ENCODE peak calls at places on chromosomes 16 and 17, in four cellular contexts. S is HL-60, N is K562, F is GM12878. Y is an unnamed sample.
A peak's percentile ranks its signal among the peaks of the same experiment; 100 is the strongest.

GRCh38 chr17:43698678-43699437 is 37.1 kb upstream of the MEOX1 start:
- DNase-seq in F (no peak), N (no peak), S (no peak), Y (no peak)

GRCh38 chr16:1631931-1632637 is 19.9 kb downstream of the CRAMP1 start:
- DNase-seq in S (no peak), F (no peak), N (no peak), Y (no peak)

GRCh38 chr17:13587487-13588338 is 14.0 kb downstream of the HS3ST3A1 start:
- DNase-seq in F (no peak), N (no peak), S (no peak), Y (no peak)

GRCh38 chr16:81466351-81466960 is 21.8 kb downstream of the CMIP start:
- DNase-seq in N (no peak), F (no peak), S (no peak), Y (no peak)

GRCh38 chr17:4204190-4204589 is 59.6 kb downstream of the ANKFY1 start:
- DNase-seq in N (no peak), F (no peak), S (no peak), Y (no peak)

GRCh38 chr17:38903404-38903803 is 22.0 kb upstream of the LASP1NB start:
- DNase-seq in N (no peak), F (no peak), S (no peak), Y (no peak)

GRCh38 chr17:37488607-37489196 is 989 bp upstream of the DUSP14 start:
- DNase-seq in F (no peak), N (peak; percentile 49), S (peak; percentile 51), Y (peak; percentile 24)

GRCh38 chr17:43438626-43439529 is 40.1 kb downstream of the ARL4D start:
- DNase-seq in S (no peak), N (no peak), F (no peak), Y (no peak)

GRCh38 chr16:27847030-27847550 is 216.4 kb downstream of the GSG1L start:
- DNase-seq in F (no peak), N (no peak), S (no peak), Y (no peak)

GRCh38 chr17:59487161-59487873 is 78.1 kb upstream of the DHX40 start:
- DNase-seq in S (no peak), N (no peak), F (no peak), Y (no peak)

GRCh38 chr16:27083861-27084261 is 17.1 kb downstream of the C16orf82 start:
- DNase-seq in N (peak; percentile 87), F (no peak), S (no peak), Y (no peak)

GRCh38 chr17:43907425-43907981 is at the start of gene MPP2:
- DNase-seq in F (no peak), N (peak; percentile 77), S (peak; percentile 24), Y (peak; percentile 61)

GRCh38 chr17:50348522-50349240 is 2.8 kb downstream of the XYLT2 start:
- DNase-seq in F (no peak), N (no peak), S (no peak), Y (no peak)

GRCh38 chr16:55059146-55059545 is 128.5 kb downstream of the IRX5 start:
- DNase-seq in S (no peak), F (no peak), N (no peak), Y (no peak)

GRCh38 chr17:46178550-46179198 is 14.6 kb downstream of the KANSL1 start:
- DNase-seq in S (peak; percentile 92), F (no peak), N (no peak), Y (no peak)

GRCh38 chr16:80147021-80147680 is 393.6 kb upstream of the DYNLRB2 start:
- DNase-seq in F (no peak), N (no peak), S (no peak), Y (no peak)

GRCh38 chr17:1764274-1764673 is 2.4 kb downstream of the SERPINF1 start:
- DNase-seq in F (no peak), S (no peak), N (no peak), Y (no peak)

GRCh38 chr17:2892305-2892971 is 96.2 kb downstream of the RAP1GAP2 start:
- DNase-seq in F (no peak), N (no peak), S (no peak), Y (no peak)

GRCh38 chr16:69833791-69834282 is 71.7 kb downstream of the WWP2 start:
- DNase-seq in F (no peak), S (no peak), N (no peak), Y (no peak)

GRCh38 chr17:9725575-9725974 is 65.8 kb downstream of the DHRS7C start:
- DNase-seq in N (no peak), S (no peak), F (no peak), Y (no peak)

GRCh38 chr17:38430316-38430715 is 2.1 kb downstream of the ARHGAP23 start:
- DNase-seq in S (no peak), F (no peak), N (no peak), Y (no peak)

GRCh38 chr16:49350265-49351103 is 23.1 kb upstream of the C16orf78 start:
- DNase-seq in S (no peak), F (no peak), N (peak; percentile 77), Y (peak; percentile 67)

GRCh38 chr17:21303441-21304065 is 19.0 kb downstream of the MAP2K3 start:
- DNase-seq in N (no peak), F (no peak), S (no peak), Y (no peak)

GRCh38 chr17:21301593-21302550 is 17.4 kb downstream of the MAP2K3 start:
- DNase-seq in S (no peak), F (no peak), N (no peak), Y (no peak)

GRCh38 chr17:21300601-21301571 is 16.4 kb downstream of the MAP2K3 start:
- DNase-seq in N (no peak), F (no peak), S (no peak), Y (no peak)

GRCh38 chr17:21302711-21303425 is 18.4 kb downstream of the MAP2K3 start:
- DNase-seq in F (no peak), N (no peak), S (no peak), Y (no peak)

DNA sequence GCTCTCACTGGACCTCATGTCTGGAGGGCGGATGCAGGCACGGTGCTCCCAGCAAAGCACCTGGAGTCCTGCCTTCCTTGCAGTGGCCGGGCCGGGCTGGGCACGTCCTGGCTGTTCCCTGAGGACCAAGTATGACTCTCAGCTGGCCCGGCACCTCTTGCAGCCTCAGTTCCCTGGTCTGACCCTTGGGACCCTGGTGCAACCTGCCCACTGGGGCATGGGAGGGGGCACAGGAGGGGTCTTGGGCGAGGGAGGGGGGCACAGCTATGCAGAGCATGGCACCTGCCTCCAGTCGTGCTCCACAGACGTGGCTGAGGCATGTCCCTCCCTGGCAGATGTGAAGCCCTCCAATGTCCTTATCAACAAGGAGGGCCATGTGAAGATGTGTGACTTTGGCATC is 19.6 kb downstream of the MAP2K3 start:
- DNase-seq in S (no peak), F (no peak), N (no peak), Y (no peak)
- TF ChIP-seq SPI1 in S (no peak), F (no peak), N (no peak), Y (no peak)

DNA sequence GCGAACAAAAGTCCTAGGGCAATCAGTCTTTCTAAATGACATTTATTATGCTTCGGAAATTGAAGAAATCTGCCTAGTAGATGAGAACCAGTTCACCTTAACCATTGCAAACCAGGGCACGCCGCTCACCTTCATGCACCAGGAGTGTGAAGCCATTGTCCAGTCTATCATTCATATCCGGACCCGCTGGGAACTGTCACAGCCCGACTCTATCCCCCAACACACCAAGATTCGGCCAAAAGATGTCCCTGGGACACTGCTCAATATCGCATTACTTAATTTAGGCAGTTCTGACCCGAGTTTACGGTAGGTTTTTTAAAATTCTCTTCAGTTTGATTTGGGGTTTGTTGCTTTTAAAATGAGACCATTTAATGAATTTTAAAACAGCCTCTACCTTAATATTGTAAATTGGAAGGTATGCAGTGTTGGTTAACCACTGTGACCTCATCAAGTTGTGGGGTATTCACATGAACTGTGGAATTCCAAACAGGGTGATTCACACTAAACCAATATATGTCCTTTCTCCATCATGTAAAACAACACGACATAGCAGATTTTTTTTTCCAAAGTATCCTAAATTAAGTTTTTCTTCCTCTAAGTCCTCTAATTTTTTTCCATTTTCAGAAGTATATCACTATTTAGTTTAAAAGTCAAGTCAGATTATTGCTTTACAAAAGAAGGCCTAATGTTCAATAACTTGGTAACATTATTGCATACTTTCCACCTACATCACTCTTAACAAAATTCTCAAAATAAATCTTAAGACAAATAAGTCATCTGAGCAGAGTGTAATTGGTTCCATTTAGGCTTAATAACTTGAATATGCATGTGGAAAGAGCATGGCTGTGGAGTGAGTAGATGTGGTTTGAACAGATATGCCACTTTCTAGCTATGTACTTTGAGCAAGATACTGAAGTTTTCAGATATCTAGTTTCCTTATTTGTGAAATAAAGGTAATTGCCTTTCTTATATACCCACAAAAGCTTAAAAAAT is 6.4 kb upstream of the EVI2A start:
- DNase-seq in S (no peak), N (no peak), F (no peak), Y (no peak)
- TF ChIP-seq POLR2AphosphoS5 in S (no peak), N (no peak), F (no peak), Y (no peak)

GRCh38 chr16:561957-562938 is 2.1 kb downstream of the PRR35 start:
- DNase-seq in F (no peak), S (no peak), N (no peak), Y (no peak)
- TF ChIP-seq SPI1 in F (no peak), S (no peak), N (no peak), Y (no peak)

GRCh38 chr16:10971560-10971961 is 27.2 kb downstream of the CLEC16A start:
- DNase-seq in S (no peak), F (no peak), N (peak; percentile 59), Y (no peak)
- TF ChIP-seq POLR2AphosphoS5 in S (no peak), F (no peak), N (no peak), Y (no peak)

GRCh38 chr17:7883781-7884386 is 4.7 kb upstream of the CHD3 start:
- DNase-seq in F (no peak), S (no peak), N (peak; percentile 34), Y (no peak)
- TF ChIP-seq SPI1 in F (no peak), S (no peak), N (no peak), Y (no peak)